ENCODE peak calls at places on chromosomes 4 and X, in ten cellular contexts. P is tibial nerve; Y is cardiac fibroblast; K is coronary artery; L is WERI-Rb-1; C is fibroblast of mammary gland; S is left ventricle myocardium inferior; W is CD4-positive, alpha-beta T cell; I is cardiac muscle cell; A is dorsolateral prefrontal cortex. Z is an unnamed sample.

GRCh38 chr4:182448281-182449151 is 205.3 kb downstream of the TENM3 start:
- DNase-seq in W (no peak), I (peak; percentile 97), L (peak; percentile 94), S (peak; percentile 92), K (peak; percentile 84), C (peak; percentile 89), P (peak; percentile 81), A (peak; percentile 92), Y (peak; percentile 73), Z (peak; percentile 59)

GRCh38 chr4:173332021-173332487 is 2.1 kb downstream of the HMGB2 start:
- DNase-seq in W (no peak), P (no peak), S (no peak), C (peak; percentile 20), K (no peak), I (no peak), A (no peak), L (no peak), Y (peak; percentile 53), Z (no peak)

GRCh38 chr4:150368667-150369066 is 213.3 kb upstream of the MAB21L2 start:
- DNase-seq in L (no peak), K (no peak), A (no peak), S (no peak), C (no peak), W (no peak), Y (no peak), P (no peak), I (no peak), Z (no peak)

GRCh38 chr4:5751918-5752802 is 41.2 kb downstream of the EVC start:
- DNase-seq in K (peak; percentile 35), I (no peak), P (no peak), S (no peak), A (no peak), L (peak; percentile 97), W (no peak), C (peak; percentile 97), Y (peak; percentile 95), Z (no peak)

GRCh38 chr4:76723916-76724315 is 174.0 kb downstream of the SOWAHB start:
- DNase-seq in W (no peak), L (no peak), Y (peak; percentile 80), S (no peak), I (no peak), A (no peak), C (peak; percentile 77), K (no peak), P (no peak), Z (no peak)

GRCh38 chr4:8159522-8160232 is 1.1 kb upstream of the ABLIM2 start:
- DNase-seq in W (no peak), P (no peak), K (no peak), I (no peak), A (no peak), L (no peak), S (no peak), C (no peak), Y (no peak), Z (no peak)

GRCh38 chr4:139656614-139657486 is 8.8 kb upstream of the MGST2 start:
- DNase-seq in L (peak; percentile 85), W (peak; percentile 27), A (peak; percentile 63), K (no peak), Y (peak; percentile 85), C (peak; percentile 79), P (peak; percentile 28), S (peak; percentile 30), I (peak; percentile 84), Z (no peak)

GRCh38 chrX:44431206-44431605 is 87.7 kb upstream of the EFHC2 start:
- DNase-seq in W (no peak), L (no peak), P (no peak), A (no peak), Y (peak; percentile 17), S (no peak), I (no peak), K (no peak), C (peak; percentile 54), Z (no peak)

GRCh38 chr4:39635023-39635422 is 3.6 kb downstream of the SMIM14 start:
- DNase-seq in I (no peak), S (no peak), Y (no peak), P (no peak), C (no peak), K (no peak), A (no peak), L (no peak), W (no peak), Z (no peak)

GRCh38 chrX:105471597-105471996 is 251.1 kb upstream of the TEX13A start:
- DNase-seq in Y (no peak), S (no peak), W (no peak), K (no peak), L (no peak), C (no peak), A (no peak), I (no peak), P (no peak), Z (no peak)

GRCh38 chr4:158371158-158371557 is 150.5 kb upstream of the RXFP1 start:
- DNase-seq in Y (peak; percentile 82), C (peak; percentile 49), W (no peak), S (no peak), I (no peak), A (no peak), K (no peak), P (no peak), L (no peak), Z (no peak)

DNA sequence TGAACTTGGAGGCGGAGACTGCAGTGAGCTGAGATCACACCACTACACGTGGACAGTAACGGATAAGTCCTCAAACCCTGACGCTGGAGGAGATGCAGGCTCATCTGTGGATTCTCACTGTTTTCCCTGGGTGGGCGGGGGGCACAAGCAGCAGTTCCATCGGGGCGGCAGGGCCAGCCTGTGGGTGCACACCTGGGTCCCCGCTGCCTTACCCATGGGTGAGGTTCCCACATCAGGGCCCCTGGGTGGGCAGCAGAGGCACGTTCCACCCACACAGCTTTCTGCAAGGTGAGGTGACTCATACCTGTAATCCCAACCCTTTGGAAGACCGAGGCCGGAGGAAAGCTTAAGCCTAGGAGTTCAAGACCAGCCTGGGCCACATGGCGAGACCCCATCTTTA is 56.6 kb upstream of the MXD4 start:
- DNase-seq in P (no peak), L (no peak), K (peak; percentile 65), I (no peak), S (no peak), A (no peak), Y (no peak), W (no peak), C (no peak), Z (no peak)
- TF ChIP-seq CTCF in P (no peak), L (no peak), K (no peak), I (no peak), S (no peak), A (no peak), Y (no peak), W (no peak), C (no peak), Z (no peak)

DNA sequence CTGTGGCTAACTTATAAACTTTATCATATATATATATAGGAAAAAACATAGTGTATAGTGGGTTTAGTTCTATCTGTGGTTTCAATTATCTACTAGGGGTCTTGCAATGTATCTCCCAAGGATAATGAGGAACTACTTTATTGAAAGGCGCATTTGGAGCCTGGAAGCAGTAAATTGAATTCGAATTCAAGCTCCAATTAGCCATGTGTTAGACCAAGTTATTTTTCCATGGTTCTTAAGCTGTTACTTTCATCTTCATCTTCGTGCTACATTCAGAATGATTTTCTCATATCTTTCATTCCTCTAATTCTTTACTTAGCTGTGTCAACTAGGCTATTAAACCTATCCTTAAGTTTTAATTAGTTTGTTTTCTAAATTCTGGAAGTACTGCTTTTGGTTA is 27.2 kb upstream of the MANBA start:
- DNase-seq in K (no peak), A (no peak), S (no peak), Y (no peak), L (no peak), P (no peak), I (no peak), W (no peak), C (no peak), Z (no peak)
- TF ChIP-seq CTCF in K (no peak), A (no peak), S (no peak), Y (no peak), L (no peak), P (no peak), I (no peak), W (no peak), C (no peak), Z (no peak)

DNA sequence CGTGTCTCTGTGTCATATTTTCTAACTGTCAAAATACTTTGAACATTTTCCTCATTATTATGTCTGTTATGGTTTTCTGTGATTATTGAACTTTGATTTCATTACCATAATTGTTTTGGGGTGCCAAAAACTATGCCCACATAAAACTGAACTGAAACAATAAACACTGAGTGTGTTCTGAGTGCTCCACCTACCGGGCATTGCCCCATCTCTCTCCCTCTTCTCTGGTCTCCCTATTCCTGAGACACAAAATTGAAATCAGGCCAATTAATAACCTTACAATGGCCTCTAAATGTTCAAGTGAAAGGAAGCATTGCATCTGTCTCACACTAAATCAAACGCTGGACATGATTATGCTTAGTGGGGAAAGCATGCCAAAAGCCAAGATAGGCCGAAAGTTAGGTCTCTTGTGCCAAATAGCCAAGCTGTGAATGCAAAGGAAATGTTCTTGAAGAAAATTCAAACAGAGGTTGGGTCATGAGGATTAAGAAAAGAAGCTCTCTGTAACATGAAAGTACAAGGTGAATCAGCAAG is 972.3 kb downstream of the PCDH7 start:
- DNase-seq in I (no peak), S (no peak), K (no peak), W (no peak), P (no peak), L (no peak), Y (no peak), A (no peak), C (no peak), Z (no peak)
- TF ChIP-seq CTCF in I (peak; percentile 24), S (peak; percentile 34), K (no peak), W (no peak), P (no peak), L (no peak), Y (no peak), A (no peak), C (peak; percentile 7), Z (no peak)

DNA sequence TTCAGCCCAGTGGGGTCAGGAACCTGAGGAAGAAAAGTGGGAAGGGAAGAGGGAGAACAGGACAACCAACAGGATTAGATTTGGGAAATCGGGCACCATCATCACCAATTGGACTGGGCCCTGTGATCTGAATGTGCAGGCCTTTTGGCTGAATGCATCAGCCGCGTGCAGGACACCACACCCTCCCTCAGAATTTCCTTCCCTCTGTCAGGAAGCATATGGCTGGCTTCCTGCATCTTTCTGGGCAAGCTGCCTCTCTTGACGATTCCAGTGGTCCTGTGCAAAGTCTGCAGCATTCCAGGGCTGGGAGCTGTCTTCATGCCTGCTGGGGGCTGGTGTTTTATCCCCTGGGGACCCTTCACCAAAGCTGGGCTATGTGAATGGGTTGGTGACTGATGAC is 16.4 kb downstream of the MAGEA4 start:
- DNase-seq in W (no peak), C (no peak), S (no peak), I (no peak), P (no peak), A (no peak), K (no peak), L (no peak), Y (no peak), Z (no peak)
- TF ChIP-seq CTCF in W (no peak), C (no peak), S (no peak), I (no peak), P (no peak), A (no peak), K (no peak), L (no peak), Y (no peak), Z (no peak)

GRCh38 chr4:113908829-113909228 is 70.6 kb downstream of the ARSJ start:
- DNase-seq in P (no peak), Y (no peak), C (peak; percentile 9), L (no peak), S (no peak), K (no peak), I (no peak), A (no peak), W (no peak), Z (no peak)
- TF ChIP-seq CTCF in P (no peak), Y (no peak), C (no peak), L (no peak), S (peak; percentile 37), K (no peak), I (no peak), A (no peak), W (peak; percentile 65), Z (no peak)

GRCh38 chrX:132948648-132949260 is 9.7 kb downstream of the HS6ST2 start:
- DNase-seq in K (no peak), L (no peak), C (no peak), A (no peak), Y (no peak), S (no peak), P (no peak), W (no peak), I (peak; percentile 64), Z (no peak)
- TF ChIP-seq CTCF in K (no peak), L (peak; percentile 33), C (peak; percentile 16), A (no peak), Y (no peak), S (no peak), P (no peak), W (no peak), I (peak; percentile 11), Z (no peak)

Z was measured in omental fat pad.